ENCODE peak calls at places on chromosomes 5 and 9, in five cellular contexts. One of them, this sample, is unnamed.

GRCh38 chr5:59422026-59422941 is 471.2 kb downstream of the PDE4D start:
- DNase-seq in T-helper 2 cell: no peak
- DNase-seq in neural crest cell: no peak
- DNase-seq in head of caudate nucleus: no peak
- DNase-seq in nucleus accumbens: no peak
- DNase-seq in this sample: no peak

GRCh38 chr5:109063223-109063622 is 315.5 kb downstream of the FER start:
- DNase-seq in T-helper 2 cell: no peak
- DNase-seq in head of caudate nucleus: no peak
- DNase-seq in neural crest cell: no peak
- DNase-seq in nucleus accumbens: no peak
- DNase-seq in this sample: no peak

GRCh38 chr5:33195431-33196128 is 245.2 kb upstream of the TARS1 start:
- DNase-seq in head of caudate nucleus: no peak
- DNase-seq in nucleus accumbens: no peak
- DNase-seq in neural crest cell: no peak
- DNase-seq in T-helper 2 cell: no peak
- DNase-seq in this sample: no peak

GRCh38 chr9:134290603-134291451 is 35.4 kb upstream of the RXRA start:
- DNase-seq in nucleus accumbens: no peak
- DNase-seq in neural crest cell: no peak
- DNase-seq in head of caudate nucleus: no peak
- DNase-seq in T-helper 2 cell: no peak
- DNase-seq in this sample: no peak

GRCh38 chr9:10946676-10947410 is 334.0 kb upstream of the PTPRD start:
- DNase-seq in nucleus accumbens: no peak
- DNase-seq in neural crest cell: no peak
- DNase-seq in T-helper 2 cell: no peak
- DNase-seq in head of caudate nucleus: no peak
- DNase-seq in this sample: no peak

GRCh38 chr5:71783891-71784290 is 64.8 kb downstream of the CARTPT start:
- DNase-seq in head of caudate nucleus: no peak
- DNase-seq in neural crest cell: no peak
- DNase-seq in T-helper 2 cell: no peak
- DNase-seq in nucleus accumbens: no peak
- DNase-seq in this sample: no peak

GRCh38 chr5:144352732-144353317 is 182.2 kb downstream of the KCTD16 start:
- DNase-seq in T-helper 2 cell: no peak
- DNase-seq in nucleus accumbens: no peak
- DNase-seq in neural crest cell: no peak
- DNase-seq in head of caudate nucleus: no peak
- DNase-seq in this sample: no peak

GRCh38 chr5:158699336-158699735 is 400.4 kb downstream of the EBF1 start:
- DNase-seq in T-helper 2 cell: no peak
- DNase-seq in neural crest cell: no peak
- DNase-seq in head of caudate nucleus: no peak
- DNase-seq in nucleus accumbens: no peak
- DNase-seq in this sample: no peak

GRCh38 chr5:64972591-64972990 is 203.9 kb downstream of the CWC27 start:
- DNase-seq in neural crest cell: no peak
- DNase-seq in nucleus accumbens: no peak
- DNase-seq in T-helper 2 cell: no peak
- DNase-seq in head of caudate nucleus: no peak
- DNase-seq in this sample: no peak

GRCh38 chr9:111356567-111357244 is 26.7 kb upstream of the OR2K2 start:
- DNase-seq in T-helper 2 cell: peak
- DNase-seq in neural crest cell: no peak
- DNase-seq in nucleus accumbens: no peak
- DNase-seq in head of caudate nucleus: no peak
- DNase-seq in this sample: no peak

GRCh38 chr5:74761241-74761640 is 5.7 kb downstream of the GFM2 start:
- DNase-seq in head of caudate nucleus: no peak
- DNase-seq in neural crest cell: no peak
- DNase-seq in nucleus accumbens: no peak
- DNase-seq in T-helper 2 cell: no peak
- DNase-seq in this sample: no peak

This sample was measured in hypothalamus.